ENCODE peak calls at places on chromosomes 7 and 10, in four cellular contexts. One of them, this sample, is unnamed. For H3K4me1, the result is how much of the 10 kb centered on the place peaks cover.

GRCh38 chr10:42783181-42783549 is 570 bp downstream of the BMS1 start:
- DNase-seq in CD4-positive, alpha-beta memory T cell: peak
- DNase-seq in left ventricle myocardium inferior: no peak
- DNase-seq in CD8-positive, alpha-beta memory T cell: no peak
- DNase-seq in this sample: no peak

GRCh38 chr10:60964257-60965235 is 20.6 kb upstream of the RHOBTB1 start:
- DNase-seq in CD4-positive, alpha-beta memory T cell: peak
- DNase-seq in left ventricle myocardium inferior: peak
- DNase-seq in CD8-positive, alpha-beta memory T cell: no peak
- DNase-seq in this sample: no peak

GRCh38 chr7:108329514-108329913 is 126.7 kb downstream of the NRCAM start:
- DNase-seq in CD4-positive, alpha-beta memory T cell: no peak
- DNase-seq in left ventricle myocardium inferior: no peak
- DNase-seq in CD8-positive, alpha-beta memory T cell: no peak
- DNase-seq in this sample: no peak

GRCh38 chr10:132418520-132419416 is 21.8 kb downstream of the PWWP2B start:
- DNase-seq in CD4-positive, alpha-beta memory T cell: no peak
- DNase-seq in left ventricle myocardium inferior: no peak
- DNase-seq in CD8-positive, alpha-beta memory T cell: no peak
- DNase-seq in this sample: no peak

GRCh38 chr7:140653319-140654108 is 12.9 kb upstream of the DENND2A start:
- DNase-seq in CD4-positive, alpha-beta memory T cell: peak
- DNase-seq in left ventricle myocardium inferior: no peak
- DNase-seq in CD8-positive, alpha-beta memory T cell: no peak
- DNase-seq in this sample: peak

GRCh38 chr7:44159824-44160630 is 18.9 kb upstream of the MYL7 start:
- DNase-seq in CD4-positive, alpha-beta memory T cell: no peak
- DNase-seq in left ventricle myocardium inferior: no peak
- DNase-seq in CD8-positive, alpha-beta memory T cell: no peak
- DNase-seq in this sample: peak

GRCh38 chr10:76085773-76086570 is 654.5 kb downstream of the LRMDA start:
- DNase-seq in CD4-positive, alpha-beta memory T cell: no peak
- DNase-seq in left ventricle myocardium inferior: no peak
- DNase-seq in CD8-positive, alpha-beta memory T cell: no peak
- DNase-seq in this sample: no peak

GRCh38 chr7:24025094-24025493 is 258.9 kb upstream of the NPY start:
- DNase-seq in CD4-positive, alpha-beta memory T cell: no peak
- DNase-seq in left ventricle myocardium inferior: no peak
- DNase-seq in CD8-positive, alpha-beta memory T cell: no peak
- DNase-seq in this sample: no peak

GRCh38 chr7:94584113-94584512 is 71.8 kb downstream of the SGCE start:
- DNase-seq in CD4-positive, alpha-beta memory T cell: no peak
- DNase-seq in left ventricle myocardium inferior: no peak
- DNase-seq in CD8-positive, alpha-beta memory T cell: no peak
- DNase-seq in this sample: no peak

GRCh38 chr7:23285657-23286646 is 13.2 kb upstream of the MALSU1 start:
- DNase-seq in CD4-positive, alpha-beta memory T cell: no peak
- DNase-seq in left ventricle myocardium inferior: no peak
- DNase-seq in CD8-positive, alpha-beta memory T cell: no peak
- DNase-seq in this sample: no peak

GRCh38 chr7:158576050-158576762 is 11.4 kb downstream of the PTPRN2 start:
- DNase-seq in CD4-positive, alpha-beta memory T cell: no peak
- DNase-seq in left ventricle myocardium inferior: no peak
- DNase-seq in CD8-positive, alpha-beta memory T cell: no peak
- DNase-seq in this sample: no peak

GRCh38 chr10:113474756-113475155 is 78.1 kb upstream of the HABP2 start:
- DNase-seq in CD4-positive, alpha-beta memory T cell: no peak
- DNase-seq in left ventricle myocardium inferior: no peak
- DNase-seq in CD8-positive, alpha-beta memory T cell: no peak
- DNase-seq in this sample: no peak

GRCh38 chr7:4931932-4932331 is 27.1 kb downstream of the MMD2 start:
- DNase-seq in CD4-positive, alpha-beta memory T cell: no peak
- DNase-seq in left ventricle myocardium inferior: no peak
- DNase-seq in CD8-positive, alpha-beta memory T cell: no peak
- DNase-seq in this sample: no peak

GRCh38 chr7:145005601-145006000 is 169.7 kb upstream of the TPK1 start:
- DNase-seq in CD4-positive, alpha-beta memory T cell: no peak
- DNase-seq in left ventricle myocardium inferior: no peak
- DNase-seq in CD8-positive, alpha-beta memory T cell: no peak
- DNase-seq in this sample: no peak

GRCh38 chr10:76308946-76309529 is 877.6 kb downstream of the LRMDA start:
- DNase-seq in CD4-positive, alpha-beta memory T cell: no peak
- DNase-seq in left ventricle myocardium inferior: no peak
- DNase-seq in CD8-positive, alpha-beta memory T cell: no peak
- DNase-seq in this sample: no peak

GRCh38 chr7:46811529-46811928 is 770.4 kb downstream of the TNS3 start:
- DNase-seq in CD4-positive, alpha-beta memory T cell: no peak
- DNase-seq in left ventricle myocardium inferior: peak
- DNase-seq in CD8-positive, alpha-beta memory T cell: no peak
- DNase-seq in this sample: no peak

GRCh38 chr10:3757638-3758490 is 27.1 kb downstream of the KLF6 start:
- DNase-seq in CD4-positive, alpha-beta memory T cell: peak
- DNase-seq in left ventricle myocardium inferior: no peak
- DNase-seq in CD8-positive, alpha-beta memory T cell: peak
- DNase-seq in this sample: no peak

GRCh38 chr7:82715344-82715743 is 271.8 kb upstream of the CACNA2D1 start:
- DNase-seq in CD4-positive, alpha-beta memory T cell: no peak
- DNase-seq in left ventricle myocardium inferior: no peak
- DNase-seq in CD8-positive, alpha-beta memory T cell: no peak
- DNase-seq in this sample: no peak

GRCh38 chr10:75793848-75794247 is 362.4 kb downstream of the LRMDA start:
- DNase-seq in CD4-positive, alpha-beta memory T cell: no peak
- DNase-seq in left ventricle myocardium inferior: no peak
- DNase-seq in CD8-positive, alpha-beta memory T cell: no peak
- DNase-seq in this sample: no peak

GRCh38 chr10:111481271-111482073 is 404.6 kb downstream of the ADRA2A start:
- DNase-seq in CD4-positive, alpha-beta memory T cell: no peak
- DNase-seq in left ventricle myocardium inferior: no peak
- DNase-seq in CD8-positive, alpha-beta memory T cell: no peak
- DNase-seq in this sample: no peak

GRCh38 chr7:36468361-36469140 is 78.9 kb downstream of the ANLN start:
- DNase-seq in CD4-positive, alpha-beta memory T cell: no peak
- DNase-seq in left ventricle myocardium inferior: no peak
- DNase-seq in CD8-positive, alpha-beta memory T cell: no peak
- DNase-seq in this sample: no peak

GRCh38 chr10:92240289-92241157 is 50.4 kb downstream of the CPEB3 start:
- DNase-seq in CD4-positive, alpha-beta memory T cell: peak
- DNase-seq in left ventricle myocardium inferior: no peak
- DNase-seq in CD8-positive, alpha-beta memory T cell: peak
- DNase-seq in this sample: peak

GRCh38 chr10:33136781-33137180 is 178.8 kb upstream of the ITGB1 start:
- DNase-seq in CD4-positive, alpha-beta memory T cell: no peak
- DNase-seq in left ventricle myocardium inferior: no peak
- DNase-seq in CD8-positive, alpha-beta memory T cell: no peak
- DNase-seq in this sample: no peak

GRCh38 chr7:85554294-85554877 is 367.5 kb upstream of the SEMA3D start:
- DNase-seq in CD4-positive, alpha-beta memory T cell: peak
- DNase-seq in left ventricle myocardium inferior: no peak
- DNase-seq in CD8-positive, alpha-beta memory T cell: no peak
- DNase-seq in this sample: peak

GRCh38 chr7:43138710-43139601 is 26.5 kb downstream of the HECW1 start:
- DNase-seq in CD4-positive, alpha-beta memory T cell: no peak
- DNase-seq in left ventricle myocardium inferior: no peak
- DNase-seq in CD8-positive, alpha-beta memory T cell: no peak
- DNase-seq in this sample: no peak

GRCh38 chr7:94913391-94913790 is 6.0 kb downstream of the PPP1R9A start:
- DNase-seq in CD4-positive, alpha-beta memory T cell: no peak
- DNase-seq in left ventricle myocardium inferior: no peak
- DNase-seq in CD8-positive, alpha-beta memory T cell: no peak
- DNase-seq in this sample: no peak

GRCh38 chr7:16753932-16754571 is 497 bp downstream of the TSPAN13 start:
- DNase-seq in CD4-positive, alpha-beta memory T cell: no peak
- DNase-seq in left ventricle myocardium inferior: peak
- DNase-seq in CD8-positive, alpha-beta memory T cell: no peak
- DNase-seq in this sample: no peak

GRCh38 chr7:137245890-137246289 is 97.6 kb downstream of the PTN start:
- DNase-seq in CD4-positive, alpha-beta memory T cell: no peak
- DNase-seq in left ventricle myocardium inferior: no peak
- DNase-seq in CD8-positive, alpha-beta memory T cell: no peak
- DNase-seq in this sample: no peak

GRCh38 chr10:122342293-122343134 is 32.0 kb upstream of the PLEKHA1 start:
- DNase-seq in CD4-positive, alpha-beta memory T cell: peak
- DNase-seq in left ventricle myocardium inferior: no peak
- DNase-seq in CD8-positive, alpha-beta memory T cell: peak
- DNase-seq in this sample: no peak

GRCh38 chr10:132538031-132538789 is 623 bp downstream of the INPP5A start:
- DNase-seq in CD4-positive, alpha-beta memory T cell: no peak
- DNase-seq in left ventricle myocardium inferior: peak
- DNase-seq in CD8-positive, alpha-beta memory T cell: peak
- DNase-seq in this sample: no peak

GRCh38 chr10:133346413-133346812 is 760 bp upstream of the PRAP1 start:
- DNase-seq in CD4-positive, alpha-beta memory T cell: no peak
- DNase-seq in left ventricle myocardium inferior: no peak
- DNase-seq in CD8-positive, alpha-beta memory T cell: no peak
- DNase-seq in this sample: no peak

GRCh38 chr7:103832438-103832837 is 157.0 kb downstream of the RELN start:
- DNase-seq in CD4-positive, alpha-beta memory T cell: no peak
- DNase-seq in left ventricle myocardium inferior: no peak
- DNase-seq in CD8-positive, alpha-beta memory T cell: no peak
- DNase-seq in this sample: no peak

GRCh38 chr7:148700693-148701092 is 2.0 kb downstream of the CUL1 start:
- DNase-seq in CD4-positive, alpha-beta memory T cell: peak
- DNase-seq in left ventricle myocardium inferior: no peak
- DNase-seq in CD8-positive, alpha-beta memory T cell: peak
- DNase-seq in this sample: no peak
- H3K4me1 ChIP-seq in CD4-positive, alpha-beta memory T cell: half or more
- H3K4me1 ChIP-seq in left ventricle myocardium inferior: half or more
- H3K4me1 ChIP-seq in CD8-positive, alpha-beta memory T cell: half or more
- H3K4me1 ChIP-seq in this sample: under half

DNA sequence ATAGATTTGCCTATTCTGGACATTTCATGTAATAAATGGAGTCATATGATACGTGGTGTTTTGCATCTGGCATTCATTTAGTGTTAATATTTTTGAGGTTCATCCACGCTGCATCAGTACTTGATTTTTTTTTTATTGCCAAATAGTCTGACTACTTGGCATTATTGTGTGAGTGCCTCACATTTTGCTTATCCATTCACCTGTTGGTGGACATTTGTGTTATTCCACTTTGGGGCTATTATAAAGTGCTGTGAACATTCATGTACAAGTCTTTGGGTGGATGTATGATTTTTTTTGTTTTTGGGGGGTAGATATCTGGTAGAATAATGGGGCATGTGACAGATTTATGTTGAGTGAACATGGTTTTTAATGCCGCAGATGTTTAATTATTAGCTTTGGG is 19.7 kb downstream of the CUL1 start:
- DNase-seq in CD4-positive, alpha-beta memory T cell: no peak
- DNase-seq in left ventricle myocardium inferior: no peak
- DNase-seq in CD8-positive, alpha-beta memory T cell: no peak
- DNase-seq in this sample: no peak
- H3K4me1 ChIP-seq in CD4-positive, alpha-beta memory T cell: half or more
- H3K4me1 ChIP-seq in left ventricle myocardium inferior: half or more
- H3K4me1 ChIP-seq in CD8-positive, alpha-beta memory T cell: half or more
- H3K4me1 ChIP-seq in this sample: under half

DNA sequence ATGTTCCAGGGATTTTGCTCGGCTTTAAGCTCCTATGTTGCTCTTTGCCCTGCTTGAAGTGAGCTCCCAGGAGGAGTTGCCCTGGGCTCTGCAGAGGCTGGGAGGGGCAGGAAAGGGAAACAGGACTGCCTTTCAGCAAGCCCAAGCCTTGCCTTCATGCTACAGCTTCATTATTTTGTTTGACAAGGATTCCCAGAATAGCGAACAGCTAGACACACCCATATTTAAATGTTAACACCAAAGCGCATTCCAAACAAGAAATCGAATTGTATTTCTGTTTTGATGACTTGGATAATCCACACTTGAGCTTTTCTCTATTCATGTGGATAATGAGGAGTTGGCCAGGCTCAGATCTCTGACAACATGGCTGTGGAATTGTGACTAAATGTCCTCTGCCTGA is 6.3 kb downstream of the KIAA1217 start:
- DNase-seq in CD4-positive, alpha-beta memory T cell: no peak
- DNase-seq in left ventricle myocardium inferior: no peak
- DNase-seq in CD8-positive, alpha-beta memory T cell: no peak
- DNase-seq in this sample: no peak
- H3K4me1 ChIP-seq in CD4-positive, alpha-beta memory T cell: under half
- H3K4me1 ChIP-seq in left ventricle myocardium inferior: half or more
- H3K4me1 ChIP-seq in CD8-positive, alpha-beta memory T cell: under half
- H3K4me1 ChIP-seq in this sample: under half

GRCh38 chr10:51910596-51910995 is 211.2 kb upstream of the CSTF2T start:
- DNase-seq in CD4-positive, alpha-beta memory T cell: no peak
- DNase-seq in left ventricle myocardium inferior: no peak
- DNase-seq in CD8-positive, alpha-beta memory T cell: no peak
- DNase-seq in this sample: no peak
- H3K4me1 ChIP-seq in CD4-positive, alpha-beta memory T cell: under half
- H3K4me1 ChIP-seq in left ventricle myocardium inferior: under half
- H3K4me1 ChIP-seq in CD8-positive, alpha-beta memory T cell: under half
- H3K4me1 ChIP-seq in this sample: under half

This sample was measured in ascending aorta.